ENCODE peak calls at places on chromosome 13, in five cellular contexts. K is Panc1, M is cardiac fibroblast, A is NB4, D is mammary epithelial cell. P is an unnamed sample.

GRCh38 chr13:37681295-37682032 is 82.9 kb upstream of the POSTN start:
- DNase-seq in K (no peak), M (peak; percentile 96), A (no peak), D (no peak), P (peak; percentile 95)

GRCh38 chr13:100436099-100436498 is 152.5 kb downstream of the GGACT start:
- DNase-seq in K (no peak), M (no peak), A (no peak), D (no peak), P (no peak)

GRCh38 chr13:46551410-46552301 is 1.3 kb upstream of the LRCH1 start:
- DNase-seq in K (peak; percentile 45), M (peak; percentile 82), A (peak; percentile 85), D (peak; percentile 56), P (peak; percentile 79)

GRCh38 chr13:24858953-24859352 is 95.0 kb downstream of the RNF17 start:
- DNase-seq in K (no peak), M (no peak), A (no peak), D (no peak), P (no peak)

GRCh38 chr13:81676008-81676407 is 1335.1 kb upstream of the SPRY2 start:
- DNase-seq in K (no peak), M (no peak), A (no peak), D (no peak), P (no peak)

GRCh38 chr13:37587236-37587635 is 11.3 kb downstream of the POSTN start:
- DNase-seq in K (no peak), M (no peak), A (no peak), D (no peak), P (no peak)

GRCh38 chr13:67416047-67416925 is 186.2 kb upstream of the PCDH9 start:
- DNase-seq in K (peak; percentile 4), M (peak; percentile 81), A (peak; percentile 29), D (peak; percentile 2), P (peak; percentile 63)

GRCh38 chr13:46100191-46100877 is 4.5 kb downstream of the CPB2 start:
- DNase-seq in K (no peak), M (peak; percentile 8), A (peak; percentile 72), D (no peak), P (peak; percentile 11)

GRCh38 chr13:99681695-99682094 is 180.4 kb downstream of the TM9SF2 start:
- DNase-seq in K (no peak), M (no peak), A (no peak), D (no peak), P (no peak)

GRCh38 chr13:41608779-41609178 is 151.4 kb downstream of the RGCC start:
- DNase-seq in K (no peak), M (no peak), A (no peak), D (no peak), P (no peak)

GRCh38 chr13:76711515-76712182 is 174.6 kb downstream of the KCTD12 start:
- DNase-seq in K (no peak), M (peak; percentile 95), A (peak; percentile 28), D (peak; percentile 47), P (peak; percentile 98)

GRCh38 chr13:32537580-32538233 is 888 bp downstream of the N4BP2L2 start:
- DNase-seq in K (no peak), M (peak; percentile 22), A (peak; percentile 83), D (peak; percentile 3), P (peak; percentile 19)

GRCh38 chr13:31540316-31540715 is 199.0 kb upstream of the RXFP2 start:
- DNase-seq in K (no peak), M (peak; percentile 25), A (no peak), D (no peak), P (no peak)

GRCh38 chr13:23778879-23779278 is 110.3 kb downstream of the MIPEP start:
- DNase-seq in K (no peak), M (peak; percentile 90), A (no peak), D (peak; percentile 52), P (peak; percentile 72)

GRCh38 chr13:93326427-93326826 is 99.8 kb downstream of the GPC6 start:
- DNase-seq in K (no peak), M (no peak), A (no peak), D (no peak), P (no peak)

GRCh38 chr13:75312884-75313520 is 169.0 kb downstream of the TBC1D4 start:
- DNase-seq in K (no peak), M (no peak), A (peak; percentile 7), D (no peak), P (no peak)

GRCh38 chr13:33610471-33611015 is 207.4 kb upstream of the RFC3 start:
- DNase-seq in K (no peak), M (peak; percentile 1), A (peak; percentile 46), D (no peak), P (peak; percentile 13)
- H3K4me3 ChIP-seq in K (no peak overlapping the region), M (peak overlapping the region; percentile 15), A (no peak overlapping the region), D (no peak overlapping the region), P (peak overlapping the region; percentile 29)

GRCh38 chr13:49436890-49437289 is 7.0 kb downstream of the CAB39L start:
- DNase-seq in K (no peak), M (peak; percentile 80), A (no peak), D (peak; percentile 29), P (peak; percentile 70)
- TF ChIP-seq CTCF in K (no peak), M (no peak), A (no peak), D (no peak), P (no peak)

GRCh38 chr13:110911880-110912279 is 3.0 kb downstream of the ANKRD10 start:
- DNase-seq in K (no peak), M (no peak), A (no peak), D (peak; percentile 85), P (no peak)
- H3K4me3 ChIP-seq in K (peak overlapping the region; percentile 63), M (no peak overlapping the region), A (peak overlapping the region; percentile 94), D (no peak overlapping the region), P (peak overlapping the region; percentile 90)

GRCh38 chr13:111519490-111520170 is 199.2 kb downstream of the TEX29 start:
- DNase-seq in K (no peak), M (no peak), A (no peak), D (no peak), P (no peak)
- TF ChIP-seq CTCF in K (no peak), M (no peak), A (no peak), D (no peak), P (no peak)

GRCh38 chr13:38686635-38687245 is at the start of gene FREM2:
- DNase-seq in K (no peak), M (peak; percentile 4), A (no peak), D (peak; percentile 76), P (peak; percentile 9)

GRCh38 chr13:38688674-38689073 is 1.8 kb downstream of the FREM2 start:
- DNase-seq in K (no peak), M (no peak), A (no peak), D (no peak), P (no peak)

GRCh38 chr13:38685974-38686571 is 804 bp upstream of the FREM2 start:
- DNase-seq in K (no peak), M (peak; percentile 19), A (no peak), D (peak; percentile 44), P (peak; percentile 13)

GRCh38 chr13:38690231-38690630 is 3.4 kb downstream of the FREM2 start:
- DNase-seq in K (no peak), M (no peak), A (no peak), D (no peak), P (no peak)

DNA sequence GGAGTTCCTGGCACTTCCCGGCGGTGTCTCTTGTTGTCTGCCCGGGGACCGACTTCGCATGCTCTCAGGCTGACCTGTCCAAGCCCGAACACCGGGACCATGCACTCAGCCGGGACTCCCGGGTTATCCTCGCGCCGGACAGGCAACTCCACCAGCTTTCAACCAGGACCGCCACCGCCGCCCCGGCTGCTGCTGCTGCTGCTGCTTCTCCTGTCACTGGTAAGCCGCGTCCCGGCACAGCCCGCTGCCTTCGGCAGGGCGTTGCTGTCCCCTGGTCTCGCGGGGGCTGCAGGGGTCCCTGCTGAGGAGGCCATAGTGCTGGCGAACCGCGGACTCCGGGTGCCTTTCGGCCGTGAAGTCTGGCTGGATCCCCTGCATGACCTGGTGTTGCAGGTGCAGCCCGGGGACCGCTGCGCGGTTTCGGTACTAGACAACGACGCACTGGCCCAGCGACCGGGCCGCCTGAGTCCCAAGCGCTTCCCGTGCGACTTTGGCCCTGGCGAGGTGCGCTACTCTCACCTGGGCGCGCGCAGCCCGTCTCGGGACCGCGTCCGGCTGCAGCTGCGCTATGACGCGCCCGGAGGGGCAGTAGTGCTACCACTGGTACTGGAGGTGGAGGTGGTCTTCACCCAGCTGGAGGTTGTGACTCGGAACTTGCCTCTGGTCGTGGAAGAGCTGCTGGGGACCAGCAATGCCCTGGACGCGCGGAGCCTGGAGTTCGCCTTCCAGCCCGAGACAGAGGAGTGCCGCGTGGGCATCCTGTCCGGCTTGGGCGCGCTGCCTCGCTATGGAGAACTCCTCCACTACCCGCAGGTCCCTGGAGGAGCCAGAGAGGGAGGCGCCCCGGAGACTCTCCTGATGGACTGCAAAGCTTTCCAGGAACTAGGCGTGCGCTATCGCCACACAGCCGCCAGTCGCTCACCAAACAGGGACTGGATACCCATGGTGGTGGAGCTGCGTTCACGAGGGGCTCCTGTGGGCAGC is 661 bp downstream of the FREM2 start:
- DNase-seq in K (no peak), M (peak; percentile 18), A (no peak), D (peak; percentile 59), P (no peak)
- H3K4me3 ChIP-seq in K (peak overlapping the region; percentile 49), M (peak overlapping the region; percentile 21), A (no peak overlapping the region), D (peak overlapping the region; percentile 59), P (peak overlapping the region; percentile 32)

DNA sequence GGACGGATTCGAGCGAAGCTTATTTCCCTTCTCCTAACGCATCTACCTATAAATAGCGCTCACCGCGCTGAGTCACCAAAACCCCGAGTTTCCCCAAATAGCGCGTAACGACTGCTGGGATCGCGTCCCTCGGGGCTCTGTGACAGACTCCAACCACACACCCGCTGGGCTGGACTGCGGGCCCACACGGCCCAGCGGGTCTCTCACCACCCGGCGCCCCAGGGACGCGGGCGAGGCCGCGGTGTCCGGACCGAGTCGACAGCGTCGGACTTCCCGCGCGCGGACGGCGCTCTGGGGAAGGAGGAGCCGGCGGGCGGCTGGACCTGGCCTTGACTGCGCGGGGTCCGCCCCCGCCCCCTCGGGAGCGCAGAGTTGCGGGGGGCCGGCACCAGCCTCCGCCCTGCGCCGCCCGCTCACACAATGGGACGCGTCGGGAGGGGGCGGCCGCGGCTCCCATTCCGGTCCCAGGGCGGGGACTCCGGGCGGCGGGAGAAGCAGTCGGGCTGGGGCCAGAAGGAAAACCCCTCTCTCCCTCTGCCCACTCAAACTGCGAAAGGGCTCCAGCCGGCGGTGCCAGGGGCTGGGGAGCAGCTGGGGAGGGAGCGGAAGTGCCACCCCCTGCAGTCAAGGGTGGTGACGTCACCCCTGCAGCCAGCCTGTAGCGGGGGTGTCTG is 108.8 kb downstream of the KCNRG start:
- DNase-seq in K (no peak), M (peak; percentile 95), A (peak; percentile 99), D (peak; percentile 92), P (peak; percentile 97)
- TF ChIP-seq CTCF in K (no peak), M (no peak), A (no peak), D (no peak), P (no peak)

DNA sequence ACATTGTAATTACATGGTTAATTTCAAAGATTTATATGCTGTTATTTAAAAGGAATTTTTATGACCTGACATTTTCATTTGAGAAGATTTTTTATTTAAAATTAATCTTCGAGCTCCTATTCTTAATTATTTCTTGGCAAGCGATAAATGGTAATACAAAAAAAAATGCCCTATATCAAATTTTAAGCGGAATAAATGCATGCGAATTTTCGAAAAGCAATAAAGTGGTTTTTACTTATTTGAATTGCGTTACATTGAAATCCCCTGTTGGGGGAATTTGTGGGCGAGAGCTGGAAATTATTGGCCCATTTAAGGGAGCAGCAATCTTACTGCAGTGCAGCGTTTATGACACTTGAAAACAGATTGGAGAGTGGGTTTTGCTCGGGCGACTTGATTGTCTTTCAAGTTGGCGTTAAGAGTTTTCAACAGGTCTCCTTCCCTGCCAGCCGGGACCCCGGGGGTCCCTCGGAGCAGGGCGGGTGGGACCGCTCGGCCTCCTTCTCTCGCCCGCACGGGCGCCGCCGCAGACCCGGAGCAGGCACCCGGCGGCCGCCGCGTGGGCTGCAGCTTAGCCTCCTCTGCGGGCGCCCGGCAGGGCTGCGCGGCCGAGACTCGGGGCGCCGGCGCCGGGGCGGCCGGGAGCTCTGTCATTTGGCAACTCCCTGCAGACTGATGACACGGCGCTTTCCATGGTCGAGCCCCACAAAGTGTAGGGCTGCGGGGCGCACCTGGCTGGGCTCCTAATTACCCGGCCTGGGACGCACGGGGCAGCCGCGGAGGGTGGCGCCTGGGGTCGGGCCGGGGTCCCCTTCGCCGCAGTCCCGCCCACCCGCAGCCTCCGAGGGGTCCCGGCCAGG is 255.1 kb upstream of the SOX21 start:
- DNase-seq in K (no peak), M (no peak), A (peak; percentile 21), D (no peak), P (peak; percentile 10)
- H3K4me3 ChIP-seq in K (peak overlapping the region; percentile 72), M (no peak overlapping the region), A (no peak overlapping the region), D (no peak overlapping the region), P (peak overlapping the region; percentile 26)